ENCODE peak calls at places on chromosomes 16 and 17, in seven cellular contexts. One of them, this sample, is unnamed.
A peak's percentile ranks its signal among the peaks of the same experiment; 100 is the strongest.

GRCh38 chr16:86692476-86692875 is 114.1 kb downstream of the FOXL1 start:
- DNase-seq in Right ventricle myocardium inferior: no peak
- DNase-seq in stimulated activated CD8-positive, alpha-beta memory T cell treated with anti-CD3 and anti-CD28 coated beads, Interleukin-7, amount 100 ng/mL, for 48 hours: no peak
- DNase-seq in stimulated activated CD4-positive, alpha-beta T cell treated with anti-CD3 and anti-CD28 coated beads, Interleukin-1b, Interleukin-23, amount 100 ng/mL, for 24 hours: no peak
- DNase-seq in NCI-H1105 treated with DMSO at 0.1 percent for 48 hours: no peak
- DNase-seq in stimulated activated naive B cell treated with anti-CD40 and anti-IgM and Interleukin-4, amounts not matched to agents 10 μg/mL and 1 μg/mL and 100 μg/mL, for 72 hours: no peak
- DNase-seq in naive thymus-derived CD8-positive, alpha-beta T cell: no peak
- DNase-seq in this sample: no peak

GRCh38 chr16:19876501-19877059 is 8.1 kb downstream of the GPRC5B start:
- DNase-seq in stimulated activated CD8-positive, alpha-beta memory T cell treated with anti-CD3 and anti-CD28 coated beads, Interleukin-7, amount 100 ng/mL, for 48 hours: no peak
- DNase-seq in naive thymus-derived CD8-positive, alpha-beta T cell: no peak
- DNase-seq in Right ventricle myocardium inferior: no peak
- DNase-seq in stimulated activated naive B cell treated with anti-CD40 and anti-IgM and Interleukin-4, amounts not matched to agents 10 μg/mL and 1 μg/mL and 100 μg/mL, for 72 hours: no peak
- DNase-seq in stimulated activated CD4-positive, alpha-beta T cell treated with anti-CD3 and anti-CD28 coated beads, Interleukin-1b, Interleukin-23, amount 100 ng/mL, for 24 hours: no peak
- DNase-seq in NCI-H1105 treated with DMSO at 0.1 percent for 48 hours: no peak
- DNase-seq in this sample: no peak

GRCh38 chr17:47615766-47616424 is 33.8 kb upstream of the KPNB1 start:
- DNase-seq in stimulated activated CD8-positive, alpha-beta memory T cell treated with anti-CD3 and anti-CD28 coated beads, Interleukin-7, amount 100 ng/mL, for 48 hours: no peak
- DNase-seq in Right ventricle myocardium inferior: no peak
- DNase-seq in naive thymus-derived CD8-positive, alpha-beta T cell: peak; percentile 66
- DNase-seq in stimulated activated CD4-positive, alpha-beta T cell treated with anti-CD3 and anti-CD28 coated beads, Interleukin-1b, Interleukin-23, amount 100 ng/mL, for 24 hours: no peak
- DNase-seq in stimulated activated naive B cell treated with anti-CD40 and anti-IgM and Interleukin-4, amounts not matched to agents 10 μg/mL and 1 μg/mL and 100 μg/mL, for 72 hours: no peak
- DNase-seq in NCI-H1105 treated with DMSO at 0.1 percent for 48 hours: peak; percentile 48
- DNase-seq in this sample: no peak

GRCh38 chr17:34741967-34742366 is 162.6 kb downstream of the TMEM132E start:
- DNase-seq in NCI-H1105 treated with DMSO at 0.1 percent for 48 hours: no peak
- DNase-seq in stimulated activated CD8-positive, alpha-beta memory T cell treated with anti-CD3 and anti-CD28 coated beads, Interleukin-7, amount 100 ng/mL, for 48 hours: no peak
- DNase-seq in Right ventricle myocardium inferior: no peak
- DNase-seq in stimulated activated CD4-positive, alpha-beta T cell treated with anti-CD3 and anti-CD28 coated beads, Interleukin-1b, Interleukin-23, amount 100 ng/mL, for 24 hours: no peak
- DNase-seq in stimulated activated naive B cell treated with anti-CD40 and anti-IgM and Interleukin-4, amounts not matched to agents 10 μg/mL and 1 μg/mL and 100 μg/mL, for 72 hours: no peak
- DNase-seq in naive thymus-derived CD8-positive, alpha-beta T cell: no peak
- DNase-seq in this sample: no peak

GRCh38 chr17:30279156-30279555 is 12.6 kb downstream of the BLMH start:
- DNase-seq in Right ventricle myocardium inferior: no peak
- DNase-seq in stimulated activated naive B cell treated with anti-CD40 and anti-IgM and Interleukin-4, amounts not matched to agents 10 μg/mL and 1 μg/mL and 100 μg/mL, for 72 hours: no peak
- DNase-seq in NCI-H1105 treated with DMSO at 0.1 percent for 48 hours: no peak
- DNase-seq in naive thymus-derived CD8-positive, alpha-beta T cell: no peak
- DNase-seq in stimulated activated CD8-positive, alpha-beta memory T cell treated with anti-CD3 and anti-CD28 coated beads, Interleukin-7, amount 100 ng/mL, for 48 hours: no peak
- DNase-seq in stimulated activated CD4-positive, alpha-beta T cell treated with anti-CD3 and anti-CD28 coated beads, Interleukin-1b, Interleukin-23, amount 100 ng/mL, for 24 hours: no peak
- DNase-seq in this sample: no peak

GRCh38 chr16:19075511-19075910 is 8.1 kb downstream of the COQ7 start:
- DNase-seq in stimulated activated CD4-positive, alpha-beta T cell treated with anti-CD3 and anti-CD28 coated beads, Interleukin-1b, Interleukin-23, amount 100 ng/mL, for 24 hours: no peak
- DNase-seq in stimulated activated CD8-positive, alpha-beta memory T cell treated with anti-CD3 and anti-CD28 coated beads, Interleukin-7, amount 100 ng/mL, for 48 hours: no peak
- DNase-seq in NCI-H1105 treated with DMSO at 0.1 percent for 48 hours: no peak
- DNase-seq in Right ventricle myocardium inferior: no peak
- DNase-seq in stimulated activated naive B cell treated with anti-CD40 and anti-IgM and Interleukin-4, amounts not matched to agents 10 μg/mL and 1 μg/mL and 100 μg/mL, for 72 hours: no peak
- DNase-seq in naive thymus-derived CD8-positive, alpha-beta T cell: no peak
- DNase-seq in this sample: no peak

GRCh38 chr17:30211371-30211770 is 24.1 kb downstream of the SLC6A4 start:
- DNase-seq in stimulated activated CD8-positive, alpha-beta memory T cell treated with anti-CD3 and anti-CD28 coated beads, Interleukin-7, amount 100 ng/mL, for 48 hours: no peak
- DNase-seq in NCI-H1105 treated with DMSO at 0.1 percent for 48 hours: no peak
- DNase-seq in stimulated activated CD4-positive, alpha-beta T cell treated with anti-CD3 and anti-CD28 coated beads, Interleukin-1b, Interleukin-23, amount 100 ng/mL, for 24 hours: no peak
- DNase-seq in naive thymus-derived CD8-positive, alpha-beta T cell: no peak
- DNase-seq in stimulated activated naive B cell treated with anti-CD40 and anti-IgM and Interleukin-4, amounts not matched to agents 10 μg/mL and 1 μg/mL and 100 μg/mL, for 72 hours: no peak
- DNase-seq in Right ventricle myocardium inferior: no peak
- DNase-seq in this sample: no peak

GRCh38 chr17:51006601-51007000 is 114.1 kb downstream of the SPAG9 start:
- DNase-seq in naive thymus-derived CD8-positive, alpha-beta T cell: no peak
- DNase-seq in stimulated activated CD8-positive, alpha-beta memory T cell treated with anti-CD3 and anti-CD28 coated beads, Interleukin-7, amount 100 ng/mL, for 48 hours: no peak
- DNase-seq in stimulated activated naive B cell treated with anti-CD40 and anti-IgM and Interleukin-4, amounts not matched to agents 10 μg/mL and 1 μg/mL and 100 μg/mL, for 72 hours: no peak
- DNase-seq in Right ventricle myocardium inferior: no peak
- DNase-seq in NCI-H1105 treated with DMSO at 0.1 percent for 48 hours: no peak
- DNase-seq in stimulated activated CD4-positive, alpha-beta T cell treated with anti-CD3 and anti-CD28 coated beads, Interleukin-1b, Interleukin-23, amount 100 ng/mL, for 24 hours: no peak
- DNase-seq in this sample: no peak

GRCh38 chr16:19532601-19533000 is 8.9 kb downstream of the CCP110 start:
- DNase-seq in stimulated activated naive B cell treated with anti-CD40 and anti-IgM and Interleukin-4, amounts not matched to agents 10 μg/mL and 1 μg/mL and 100 μg/mL, for 72 hours: no peak
- DNase-seq in stimulated activated CD8-positive, alpha-beta memory T cell treated with anti-CD3 and anti-CD28 coated beads, Interleukin-7, amount 100 ng/mL, for 48 hours: no peak
- DNase-seq in naive thymus-derived CD8-positive, alpha-beta T cell: no peak
- DNase-seq in Right ventricle myocardium inferior: no peak
- DNase-seq in stimulated activated CD4-positive, alpha-beta T cell treated with anti-CD3 and anti-CD28 coated beads, Interleukin-1b, Interleukin-23, amount 100 ng/mL, for 24 hours: no peak
- DNase-seq in NCI-H1105 treated with DMSO at 0.1 percent for 48 hours: no peak
- DNase-seq in this sample: no peak

GRCh38 chr17:39700148-39700987 is 504 bp downstream of the ERBB2 start:
- DNase-seq in NCI-H1105 treated with DMSO at 0.1 percent for 48 hours: no peak
- DNase-seq in Right ventricle myocardium inferior: no peak
- DNase-seq in stimulated activated naive B cell treated with anti-CD40 and anti-IgM and Interleukin-4, amounts not matched to agents 10 μg/mL and 1 μg/mL and 100 μg/mL, for 72 hours: no peak
- DNase-seq in stimulated activated CD4-positive, alpha-beta T cell treated with anti-CD3 and anti-CD28 coated beads, Interleukin-1b, Interleukin-23, amount 100 ng/mL, for 24 hours: no peak
- DNase-seq in naive thymus-derived CD8-positive, alpha-beta T cell: no peak
- DNase-seq in stimulated activated CD8-positive, alpha-beta memory T cell treated with anti-CD3 and anti-CD28 coated beads, Interleukin-7, amount 100 ng/mL, for 48 hours: no peak
- DNase-seq in this sample: no peak

GRCh38 chr17:73288534-73289302 is 23.1 kb downstream of the CDC42EP4 start:
- DNase-seq in stimulated activated CD8-positive, alpha-beta memory T cell treated with anti-CD3 and anti-CD28 coated beads, Interleukin-7, amount 100 ng/mL, for 48 hours: no peak
- DNase-seq in NCI-H1105 treated with DMSO at 0.1 percent for 48 hours: no peak
- DNase-seq in stimulated activated CD4-positive, alpha-beta T cell treated with anti-CD3 and anti-CD28 coated beads, Interleukin-1b, Interleukin-23, amount 100 ng/mL, for 24 hours: no peak
- DNase-seq in naive thymus-derived CD8-positive, alpha-beta T cell: no peak
- DNase-seq in stimulated activated naive B cell treated with anti-CD40 and anti-IgM and Interleukin-4, amounts not matched to agents 10 μg/mL and 1 μg/mL and 100 μg/mL, for 72 hours: no peak
- DNase-seq in Right ventricle myocardium inferior: peak; percentile 80
- DNase-seq in this sample: no peak

GRCh38 chr16:68790130-68790761 is 53.1 kb upstream of the TANGO6 start:
- DNase-seq in stimulated activated CD4-positive, alpha-beta T cell treated with anti-CD3 and anti-CD28 coated beads, Interleukin-1b, Interleukin-23, amount 100 ng/mL, for 24 hours: no peak
- DNase-seq in NCI-H1105 treated with DMSO at 0.1 percent for 48 hours: no peak
- DNase-seq in stimulated activated CD8-positive, alpha-beta memory T cell treated with anti-CD3 and anti-CD28 coated beads, Interleukin-7, amount 100 ng/mL, for 48 hours: no peak
- DNase-seq in Right ventricle myocardium inferior: no peak
- DNase-seq in naive thymus-derived CD8-positive, alpha-beta T cell: no peak
- DNase-seq in stimulated activated naive B cell treated with anti-CD40 and anti-IgM and Interleukin-4, amounts not matched to agents 10 μg/mL and 1 μg/mL and 100 μg/mL, for 72 hours: no peak
- DNase-seq in this sample: no peak

GRCh38 chr17:79520134-79520892 is 90.5 kb downstream of the RBFOX3 start:
- DNase-seq in naive thymus-derived CD8-positive, alpha-beta T cell: no peak
- DNase-seq in stimulated activated CD8-positive, alpha-beta memory T cell treated with anti-CD3 and anti-CD28 coated beads, Interleukin-7, amount 100 ng/mL, for 48 hours: no peak
- DNase-seq in Right ventricle myocardium inferior: no peak
- DNase-seq in NCI-H1105 treated with DMSO at 0.1 percent for 48 hours: no peak
- DNase-seq in stimulated activated CD4-positive, alpha-beta T cell treated with anti-CD3 and anti-CD28 coated beads, Interleukin-1b, Interleukin-23, amount 100 ng/mL, for 24 hours: no peak
- DNase-seq in stimulated activated naive B cell treated with anti-CD40 and anti-IgM and Interleukin-4, amounts not matched to agents 10 μg/mL and 1 μg/mL and 100 μg/mL, for 72 hours: no peak
- DNase-seq in this sample: no peak

GRCh38 chr16:54936979-54937672 is 6.5 kb downstream of the IRX5 start:
- DNase-seq in Right ventricle myocardium inferior: no peak
- DNase-seq in stimulated activated CD4-positive, alpha-beta T cell treated with anti-CD3 and anti-CD28 coated beads, Interleukin-1b, Interleukin-23, amount 100 ng/mL, for 24 hours: no peak
- DNase-seq in naive thymus-derived CD8-positive, alpha-beta T cell: no peak
- DNase-seq in stimulated activated CD8-positive, alpha-beta memory T cell treated with anti-CD3 and anti-CD28 coated beads, Interleukin-7, amount 100 ng/mL, for 48 hours: no peak
- DNase-seq in stimulated activated naive B cell treated with anti-CD40 and anti-IgM and Interleukin-4, amounts not matched to agents 10 μg/mL and 1 μg/mL and 100 μg/mL, for 72 hours: no peak
- DNase-seq in NCI-H1105 treated with DMSO at 0.1 percent for 48 hours: no peak
- DNase-seq in this sample: no peak

GRCh38 chr17:81879121-81879520 is 8.0 kb upstream of the ARHGDIA start:
- DNase-seq in NCI-H1105 treated with DMSO at 0.1 percent for 48 hours: no peak
- DNase-seq in Right ventricle myocardium inferior: no peak
- DNase-seq in stimulated activated naive B cell treated with anti-CD40 and anti-IgM and Interleukin-4, amounts not matched to agents 10 μg/mL and 1 μg/mL and 100 μg/mL, for 72 hours: no peak
- DNase-seq in stimulated activated CD8-positive, alpha-beta memory T cell treated with anti-CD3 and anti-CD28 coated beads, Interleukin-7, amount 100 ng/mL, for 48 hours: no peak
- DNase-seq in naive thymus-derived CD8-positive, alpha-beta T cell: no peak
- DNase-seq in stimulated activated CD4-positive, alpha-beta T cell treated with anti-CD3 and anti-CD28 coated beads, Interleukin-1b, Interleukin-23, amount 100 ng/mL, for 24 hours: no peak
- DNase-seq in this sample: no peak